ENCODE peak calls at places on chromosomes 7 and 10, in four cellular contexts. D, Z, G and R are unnamed samples.

GRCh38 chr7:116342125-116342524 is 131.8 kb downstream of the TES start:
- DNase-seq in D (no peak), Z (no peak), G (no peak), R (no peak)

GRCh38 chr10:52951819-52952218 is 179.2 kb upstream of the MBL2 start:
- DNase-seq in D (no peak), Z (peak), G (peak), R (peak)

GRCh38 chr10:3235996-3236510 is 63.5 kb upstream of the PITRM1 start:
- DNase-seq in D (no peak), Z (no peak), G (no peak), R (no peak)

GRCh38 chr7:4707980-4708411 is 25.9 kb downstream of the FOXK1 start:
- DNase-seq in D (no peak), Z (peak), G (no peak), R (peak)

GRCh38 chr10:4294271-4294670 is 509.3 kb upstream of the KLF6 start:
- DNase-seq in D (no peak), Z (no peak), G (no peak), R (no peak)

GRCh38 chr10:15059914-15060313 is 16.2 kb downstream of the OLAH start:
- DNase-seq in D (no peak), Z (no peak), G (no peak), R (no peak)

GRCh38 chr10:42981358-42982236 is 95.3 kb upstream of the RET start:
- DNase-seq in D (peak), Z (no peak), G (no peak), R (peak)

GRCh38 chr7:69702357-69702756 is 104.1 kb downstream of the AUTS2 start:
- DNase-seq in D (no peak), Z (no peak), G (no peak), R (no peak)

GRCh38 chr10:113087082-113088029 is 137.3 kb downstream of the TCF7L2 start:
- DNase-seq in D (peak), Z (peak), G (no peak), R (peak)

GRCh38 chr7:95989301-95989700 is 216.9 kb downstream of the DYNC1I1 start:
- DNase-seq in D (no peak), Z (no peak), G (no peak), R (peak)

GRCh38 chr7:1662767-1663166 is 7.3 kb upstream of the ELFN1 start:
- DNase-seq in D (no peak), Z (no peak), G (peak), R (peak)

GRCh38 chr7:43758029-43758860 is at the start of gene BLVRA:
- DNase-seq in D (no peak), Z (peak), G (peak), R (peak)

GRCh38 chr10:15344876-15345285 is 26.2 kb downstream of the FAM171A1 start:
- DNase-seq in D (no peak), Z (peak), G (no peak), R (no peak)

GRCh38 chr7:106217089-106217542 is 67.7 kb downstream of the NAMPT start:
- DNase-seq in D (peak), Z (peak), G (no peak), R (peak)

GRCh38 chr7:32048970-32049369 is 21.2 kb downstream of the PDE1C start:
- DNase-seq in D (no peak), Z (no peak), G (no peak), R (no peak)

GRCh38 chr7:43362652-43363428 is 220.1 kb upstream of the STK17A start:
- DNase-seq in D (no peak), Z (no peak), G (no peak), R (no peak)

GRCh38 chr10:124459395-124459794 is 2.2 kb upstream of the LHPP start:
- DNase-seq in D (no peak), Z (no peak), G (no peak), R (peak)

GRCh38 chr7:49294611-49295010 is 370.3 kb downstream of the CDC14C start:
- DNase-seq in D (no peak), Z (no peak), G (no peak), R (no peak)

GRCh38 chr10:117804470-117805011 is 242.2 kb downstream of the RAB11FIP2 start:
- DNase-seq in D (peak), Z (no peak), G (no peak), R (no peak)

GRCh38 chr10:127585519-127586023 is 36.5 kb downstream of the NPS start:
- DNase-seq in D (no peak), Z (no peak), G (no peak), R (no peak)

GRCh38 chr7:12861070-12861469 is 173.6 kb downstream of the ARL4A start:
- DNase-seq in D (no peak), Z (no peak), G (no peak), R (no peak)

GRCh38 chr10:79162861-79163662 is 94.3 kb downstream of the ZMIZ1 start:
- DNase-seq in D (no peak), Z (no peak), G (no peak), R (no peak)

GRCh38 chr7:131057015-131057518 is 270.6 kb upstream of the MKLN1 start:
- DNase-seq in D (no peak), Z (no peak), G (no peak), R (no peak)

GRCh38 chr7:46107610-46108217 is 186.6 kb upstream of the IGFBP3 start:
- DNase-seq in D (no peak), Z (no peak), G (no peak), R (no peak)

GRCh38 chr7:537911-538634 is 18.4 kb upstream of the PDGFA start:
- DNase-seq in D (peak), Z (peak), G (no peak), R (peak)

GRCh38 chr10:66931340-66931948 is 5.6 kb downstream of the LRRTM3 start:
- DNase-seq in D (no peak), Z (peak), G (peak), R (no peak)

GRCh38 chr10:93773705-93774104 is 16.0 kb downstream of the LGI1 start:
- DNase-seq in D (no peak), Z (no peak), G (no peak), R (no peak)

GRCh38 chr10:121409466-121410104 is 188.7 kb downstream of the FGFR2 start:
- DNase-seq in D (peak), Z (no peak), G (no peak), R (no peak)

GRCh38 chr7:97013555-97013954 is 8.2 kb downstream of the DLX6 start:
- DNase-seq in D (no peak), Z (no peak), G (no peak), R (no peak)

GRCh38 chr10:43254199-43254730 is 12.6 kb downstream of the RASGEF1A start:
- DNase-seq in D (no peak), Z (no peak), G (peak), R (no peak)

GRCh38 chr10:70461397-70462348 is 16.9 kb upstream of the PALD1 start:
- DNase-seq in D (peak), Z (peak), G (peak), R (peak)

GRCh38 chr10:24318517-24318916 is 109.6 kb downstream of the KIAA1217 start:
- DNase-seq in D (no peak), Z (no peak), G (no peak), R (no peak)

GRCh38 chr10:99435986-99436633 is 5.7 kb upstream of the GOT1 start:
- DNase-seq in D (no peak), Z (peak), G (no peak), R (no peak)

GRCh38 chr10:75954486-75954885 is 523.1 kb downstream of the LRMDA start:
- DNase-seq in D (no peak), Z (no peak), G (no peak), R (no peak)

GRCh38 chr7:29563590-29564454 is at the start of gene PRR15:
- DNase-seq in D (no peak), Z (peak), G (peak), R (peak)